ENCODE peak calls at places on chromosomes 3 and 15, in four cellular contexts. One of them, this sample, is unnamed.

GRCh38 chr15:71426792-71427191 is 311.5 kb downstream of the THSD4 start:
- DNase-seq in ovary: no peak
- DNase-seq in stomach: no peak
- DNase-seq in body of pancreas: no peak
- DNase-seq in this sample: no peak

GRCh38 chr3:54891540-54891897 is 36.3 kb downstream of the LRTM1 start:
- DNase-seq in ovary: peak; percentile 85
- DNase-seq in stomach: peak; percentile 64
- DNase-seq in body of pancreas: peak; percentile 83
- DNase-seq in this sample: peak; percentile 81

GRCh38 chr15:33722005-33722672 is 246.2 kb upstream of the CHRM5 start:
- DNase-seq in ovary: no peak
- DNase-seq in stomach: no peak
- DNase-seq in body of pancreas: no peak
- DNase-seq in this sample: no peak

GRCh38 chr3:155946178-155946577 is 75.7 kb downstream of the GMPS start:
- DNase-seq in ovary: no peak
- DNase-seq in stomach: no peak
- DNase-seq in body of pancreas: no peak
- DNase-seq in this sample: no peak

GRCh38 chr15:62392411-62392810 is 227.3 kb upstream of the C2CD4B start:
- DNase-seq in ovary: no peak
- DNase-seq in stomach: no peak
- DNase-seq in body of pancreas: peak; percentile 20
- DNase-seq in this sample: peak; percentile 23

GRCh38 chr3:10173926-10174435 is 9.3 kb downstream of the IRAK2 start:
- DNase-seq in ovary: no peak
- DNase-seq in stomach: peak; percentile 41
- DNase-seq in body of pancreas: peak; percentile 84
- DNase-seq in this sample: peak; percentile 45

GRCh38 chr3:161295325-161295724 is 74.2 kb downstream of the NMD3 start:
- DNase-seq in ovary: no peak
- DNase-seq in stomach: no peak
- DNase-seq in body of pancreas: no peak
- DNase-seq in this sample: no peak

GRCh38 chr15:76390571-76390970 is 54.0 kb downstream of the ISL2 start:
- DNase-seq in ovary: no peak
- DNase-seq in stomach: no peak
- DNase-seq in body of pancreas: no peak
- DNase-seq in this sample: no peak

GRCh38 chr15:79811406-79812405 is 85.1 kb downstream of the MTHFS start:
- DNase-seq in ovary: peak; percentile 89
- DNase-seq in stomach: peak; percentile 81
- DNase-seq in body of pancreas: peak; percentile 88
- DNase-seq in this sample: peak; percentile 14

GRCh38 chr15:48520376-48521155 is 124.9 kb downstream of the FBN1 start:
- DNase-seq in ovary: no peak
- DNase-seq in stomach: no peak
- DNase-seq in body of pancreas: no peak
- DNase-seq in this sample: no peak

GRCh38 chr15:86650084-86650483 is 570.4 kb downstream of the AGBL1 start:
- DNase-seq in ovary: no peak
- DNase-seq in stomach: no peak
- DNase-seq in body of pancreas: peak; percentile 38
- DNase-seq in this sample: no peak

DNA sequence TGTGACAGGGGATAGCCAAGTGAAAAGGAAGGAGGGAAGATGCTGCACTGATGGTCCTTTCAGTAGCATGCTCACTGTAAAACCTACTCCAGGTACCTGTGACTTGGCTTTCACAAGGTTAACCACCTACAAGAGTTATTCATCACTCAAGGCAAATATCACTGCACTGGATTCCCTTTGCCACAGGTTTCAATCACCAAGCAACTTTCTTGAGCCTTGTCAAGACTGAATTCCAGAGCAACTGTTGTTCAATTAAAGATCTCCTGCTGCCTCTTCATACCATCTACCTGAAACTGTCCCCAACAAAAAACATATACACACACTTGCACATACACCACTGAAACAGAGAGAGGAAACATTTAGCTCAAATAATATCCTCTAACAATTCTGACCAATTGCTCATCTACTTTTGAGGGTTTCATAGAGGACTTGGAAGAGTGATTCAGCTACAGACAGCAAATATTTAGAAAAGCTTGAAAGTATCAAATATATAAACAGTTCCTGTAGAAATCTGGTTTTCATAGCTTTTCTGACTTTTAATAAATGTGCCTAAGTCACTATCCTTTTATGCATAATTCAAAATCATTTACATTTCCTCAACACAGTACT is 6.5 kb downstream of the IGF2BP2 start:
- DNase-seq in ovary: no peak
- DNase-seq in stomach: no peak
- DNase-seq in body of pancreas: no peak
- DNase-seq in this sample: no peak
- H3K9me3 ChIP-seq in ovary: no peaks in the 10 kb centered on the region
- H3K9me3 ChIP-seq in stomach: no peaks in the 10 kb centered on the region
- H3K9me3 ChIP-seq in body of pancreas: no peaks in the 10 kb centered on the region
- H3K9me3 ChIP-seq in this sample: no peaks in the 10 kb centered on the region

GRCh38 chr15:78752492-78753358 is 58.5 kb downstream of the ADAMTS7 start:
- DNase-seq in ovary: peak; percentile 28
- DNase-seq in stomach: no peak
- DNase-seq in body of pancreas: no peak
- DNase-seq in this sample: no peak

GRCh38 chr15:78749831-78750230 is 61.4 kb downstream of the ADAMTS7 start:
- DNase-seq in ovary: peak; percentile 36
- DNase-seq in stomach: no peak
- DNase-seq in body of pancreas: no peak
- DNase-seq in this sample: peak; percentile 6

GRCh38 chr15:78751602-78751979 is 59.7 kb downstream of the ADAMTS7 start:
- DNase-seq in ovary: peak; percentile 39
- DNase-seq in stomach: no peak
- DNase-seq in body of pancreas: no peak
- DNase-seq in this sample: no peak

DNA sequence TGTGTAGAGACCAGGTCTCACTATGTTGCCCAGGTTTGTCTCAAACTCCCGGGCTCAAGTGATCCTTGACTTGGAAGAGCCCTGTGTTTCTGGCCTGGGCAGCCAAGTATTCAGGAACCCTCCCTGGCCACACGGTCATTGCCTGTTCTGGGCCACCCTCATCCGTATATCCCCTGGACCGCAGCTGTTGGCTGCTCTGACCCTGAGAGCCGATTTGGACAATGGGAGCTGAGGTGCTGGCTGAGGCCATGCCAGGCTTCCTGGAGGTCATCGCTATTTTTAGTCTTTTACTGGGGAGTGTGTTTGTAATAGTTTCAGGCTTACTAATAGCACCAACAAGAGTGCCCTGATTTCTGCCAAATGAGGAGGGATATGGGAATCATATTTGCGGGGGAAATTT is 60.7 kb downstream of the ADAMTS7 start:
- DNase-seq in ovary: peak; percentile 32
- DNase-seq in stomach: no peak
- DNase-seq in body of pancreas: peak; percentile 26
- DNase-seq in this sample: no peak
- H3K4me3 ChIP-seq in ovary: no peak overlapping the region
- H3K4me3 ChIP-seq in stomach: peak overlapping the region; percentile 13
- H3K4me3 ChIP-seq in body of pancreas: no peak overlapping the region
- H3K4me3 ChIP-seq in this sample: no peak overlapping the region

GRCh38 chr3:44337253-44337652 is 1.3 kb upstream of the TCAIM start:
- DNase-seq in ovary: no peak
- DNase-seq in stomach: no peak
- DNase-seq in body of pancreas: no peak
- DNase-seq in this sample: no peak
- TF ChIP-seq CTCF in ovary: no peak
- TF ChIP-seq CTCF in stomach: peak; percentile 5
- TF ChIP-seq CTCF in body of pancreas: peak; percentile 17
- TF ChIP-seq CTCF in this sample: no peak

GRCh38 chr3:79767953-79768282 is at the start of gene ROBO1:
- DNase-seq in ovary: no peak
- DNase-seq in stomach: no peak
- DNase-seq in body of pancreas: no peak
- DNase-seq in this sample: no peak

GRCh38 chr3:79765854-79766253 is 1.9 kb downstream of the ROBO1 start:
- DNase-seq in ovary: no peak
- DNase-seq in stomach: no peak
- DNase-seq in body of pancreas: no peak
- DNase-seq in this sample: no peak

GRCh38 chr3:79766474-79767193 is 1.2 kb downstream of the ROBO1 start:
- DNase-seq in ovary: peak; percentile 37
- DNase-seq in stomach: no peak
- DNase-seq in body of pancreas: no peak
- DNase-seq in this sample: no peak

GRCh38 chr3:79767194-79767952 is 425 bp downstream of the ROBO1 start:
- DNase-seq in ovary: no peak
- DNase-seq in stomach: no peak
- DNase-seq in body of pancreas: no peak
- DNase-seq in this sample: no peak

DNA sequence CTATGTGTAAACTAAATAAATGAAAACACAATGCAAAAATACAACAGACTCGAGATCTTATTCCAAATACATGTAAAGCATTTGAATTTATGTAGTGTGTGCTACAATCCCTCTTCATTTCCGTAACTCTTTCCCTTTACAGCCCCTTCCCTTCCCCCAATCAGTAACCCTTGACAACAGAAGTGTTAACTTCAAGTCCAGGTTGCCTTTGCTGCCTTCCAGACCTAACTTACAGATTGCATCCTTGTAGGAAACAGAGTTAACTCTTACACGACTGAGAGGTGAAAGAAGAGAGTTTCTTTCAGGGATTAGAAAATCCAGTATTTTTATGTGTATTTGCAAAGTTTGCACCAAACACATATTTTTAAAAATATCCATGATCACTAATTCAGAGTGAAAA is 1.4 kb upstream of the ROBO1 start:
- DNase-seq in ovary: no peak
- DNase-seq in stomach: no peak
- DNase-seq in body of pancreas: no peak
- DNase-seq in this sample: no peak
- H3K9me3 ChIP-seq in ovary: no peaks in the 10 kb centered on the region
- H3K9me3 ChIP-seq in stomach: no peaks in the 10 kb centered on the region
- H3K9me3 ChIP-seq in body of pancreas: no peaks in the 10 kb centered on the region
- H3K9me3 ChIP-seq in this sample: no peaks in the 10 kb centered on the region

GRCh38 chr15:51334011-51334426 is 4.4 kb downstream of the CYP19A1 start:
- DNase-seq in ovary: no peak
- DNase-seq in stomach: no peak
- DNase-seq in body of pancreas: peak; percentile 22
- DNase-seq in this sample: no peak
- H3K4me3 ChIP-seq in ovary: no peak overlapping the region
- H3K4me3 ChIP-seq in stomach: no peak overlapping the region
- H3K4me3 ChIP-seq in body of pancreas: no peak overlapping the region
- H3K4me3 ChIP-seq in this sample: no peak overlapping the region

This sample was measured in transverse colon.